ENCODE peak calls at places on chromosomes 5 and 9, in four cellular contexts. L is uterus, Z is spleen, C is A549. M is an unnamed sample.

GRCh38 chr5:142110046-142110531 is 1.5 kb downstream of the NDFIP1 start:
- DNase-seq in Z (no peak), L (peak), C (peak), M (no peak)

GRCh38 chr5:17154211-17154996 is 63.0 kb upstream of the BASP1 start:
- DNase-seq in C (peak), L (no peak), Z (no peak), M (peak)

GRCh38 chr9:127081250-127082185 is 40.9 kb downstream of the ANGPTL2 start:
- DNase-seq in L (peak), Z (no peak), C (no peak), M (no peak)

GRCh38 chr9:90773593-90773992 is 28.0 kb upstream of the SYK start:
- DNase-seq in Z (no peak), L (no peak), C (no peak), M (no peak)

GRCh38 chr9:128159073-128159783 is 837 bp upstream of the BBLN start:
- DNase-seq in Z (no peak), L (peak), C (no peak), M (no peak)

GRCh38 chr5:179619776-179620175 is 3.7 kb downstream of the HNRNPH1 start:
- DNase-seq in C (no peak), Z (no peak), L (no peak), M (no peak)

GRCh38 chr5:174371600-174372094 is 326.1 kb downstream of the NSG2 start:
- DNase-seq in Z (no peak), L (no peak), C (peak), M (peak)

GRCh38 chr5:95816803-95817202 is 5.7 kb downstream of the GLRX start:
- DNase-seq in L (no peak), Z (no peak), C (no peak), M (no peak)

GRCh38 chr9:114112778-114113585 is 13.9 kb upstream of the KIF12 start:
- DNase-seq in L (peak), Z (peak), C (peak), M (no peak)

GRCh38 chr9:132409828-132410528 is at the start of gene CFAP77:
- DNase-seq in Z (peak), L (no peak), C (peak), M (peak)

GRCh38 chr9:116381350-116381749 is 227.8 kb downstream of the PAPPA start:
- DNase-seq in Z (no peak), C (no peak), L (no peak), M (no peak)

GRCh38 chr9:134559013-134559412 is 82.6 kb upstream of the COL5A1 start:
- DNase-seq in L (peak), Z (peak), C (no peak), M (no peak)

GRCh38 chr5:94968507-94969095 is 316.3 kb downstream of the MCTP1 start:
- DNase-seq in L (no peak), Z (no peak), C (peak), M (peak)

GRCh38 chr9:69153707-69154521 is 20.2 kb upstream of the TJP2 start:
- DNase-seq in Z (no peak), L (no peak), C (no peak), M (no peak)

GRCh38 chr5:169248520-169248919 is 52.4 kb downstream of the SLIT3 start:
- DNase-seq in Z (no peak), L (no peak), C (no peak), M (no peak)

GRCh38 chr5:68147659-68148058 is 67.9 kb upstream of the PIK3R1 start:
- DNase-seq in L (no peak), Z (no peak), C (no peak), M (no peak)

GRCh38 chr5:51156222-51156621 is 227.0 kb upstream of the ISL1 start:
- DNase-seq in Z (no peak), C (no peak), L (no peak), M (no peak)

GRCh38 chr9:75432888-75433287 is 344.6 kb downstream of the OSTF1 start:
- DNase-seq in Z (no peak), L (no peak), C (no peak), M (no peak)

GRCh38 chr9:113756476-113757198 is 119.5 kb upstream of the ZNF618 start:
- DNase-seq in L (no peak), Z (no peak), C (no peak), M (no peak)

GRCh38 chr5:129216001-129216400 is 121.5 kb downstream of the ISOC1 start:
- DNase-seq in Z (no peak), L (no peak), C (no peak), M (no peak)

GRCh38 chr5:55593115-55593472 is 58.3 kb upstream of the PLPP1 start:
- DNase-seq in C (no peak), Z (no peak), L (no peak), M (no peak)

GRCh38 chr9:136287960-136288753 is 15.7 kb downstream of the CCDC187 start:
- DNase-seq in Z (no peak), C (no peak), L (no peak), M (no peak)

GRCh38 chr9:72952914-72953313 is at the start of gene ALDH1A1:
- DNase-seq in L (peak), C (peak), Z (no peak), M (no peak)
- TF ChIP-seq POLR2A in L (peak), C (peak), Z (peak), M (no peak)

GRCh38 chr9:129406278-129407225 is 214.3 kb downstream of the C9orf50 start:
- DNase-seq in L (peak), Z (peak), C (peak), M (no peak)
- TF ChIP-seq POLR2A in L (peak), Z (no peak), C (peak), M (no peak)

DNA sequence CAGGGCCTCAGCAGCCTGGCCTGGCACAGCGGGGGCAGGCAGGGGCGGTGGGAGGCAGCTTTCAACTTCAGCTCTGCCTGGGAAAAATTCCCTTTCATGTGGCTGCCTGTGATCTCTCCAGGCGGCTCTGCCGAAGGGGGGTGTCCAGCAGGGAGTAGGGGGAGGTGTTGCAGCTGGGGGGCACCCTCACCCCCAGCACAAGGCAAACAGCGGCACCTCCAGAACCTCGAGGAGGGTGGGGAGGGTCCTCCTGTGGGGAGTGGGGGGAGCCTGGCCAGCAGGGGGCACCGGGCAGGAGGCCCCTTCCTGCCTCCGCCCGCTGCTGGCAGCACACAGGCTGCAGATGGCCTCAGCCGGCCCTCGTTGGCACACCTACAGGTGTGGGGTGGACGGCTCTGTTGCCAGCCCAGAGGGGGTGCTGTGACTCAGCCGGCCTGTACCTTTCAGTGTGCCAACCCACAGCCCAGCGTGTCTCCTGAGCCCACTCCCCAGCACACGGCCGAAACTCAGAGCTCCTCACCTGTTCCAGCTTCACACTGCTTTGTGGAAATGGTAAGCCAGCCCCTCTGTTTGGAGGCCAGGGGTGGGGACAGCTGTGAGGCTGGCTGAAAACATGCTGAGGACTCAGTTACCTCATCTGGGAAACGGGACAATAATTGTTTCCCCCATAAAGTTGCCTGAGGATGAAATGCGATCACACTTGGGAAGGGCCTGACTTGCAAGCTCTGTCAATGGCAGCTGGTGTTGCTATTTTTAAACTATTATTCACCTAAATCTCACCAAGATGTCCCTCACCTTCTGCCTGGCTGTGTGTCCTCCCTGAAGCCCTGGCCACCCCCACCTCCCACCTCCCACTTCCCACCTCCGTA is 37.0 kb downstream of the CXXC5 start:
- DNase-seq in Z (no peak), L (no peak), C (no peak), M (no peak)
- TF ChIP-seq POLR2A in Z (no peak), L (no peak), C (no peak), M (no peak)

GRCh38 chr5:177357459-177358332 is at the start of gene RGS14:
- DNase-seq in Z (peak), C (no peak), L (no peak), M (peak)
- TF ChIP-seq POLR2A in Z (no peak), C (no peak), L (no peak), M (peak)

DNA sequence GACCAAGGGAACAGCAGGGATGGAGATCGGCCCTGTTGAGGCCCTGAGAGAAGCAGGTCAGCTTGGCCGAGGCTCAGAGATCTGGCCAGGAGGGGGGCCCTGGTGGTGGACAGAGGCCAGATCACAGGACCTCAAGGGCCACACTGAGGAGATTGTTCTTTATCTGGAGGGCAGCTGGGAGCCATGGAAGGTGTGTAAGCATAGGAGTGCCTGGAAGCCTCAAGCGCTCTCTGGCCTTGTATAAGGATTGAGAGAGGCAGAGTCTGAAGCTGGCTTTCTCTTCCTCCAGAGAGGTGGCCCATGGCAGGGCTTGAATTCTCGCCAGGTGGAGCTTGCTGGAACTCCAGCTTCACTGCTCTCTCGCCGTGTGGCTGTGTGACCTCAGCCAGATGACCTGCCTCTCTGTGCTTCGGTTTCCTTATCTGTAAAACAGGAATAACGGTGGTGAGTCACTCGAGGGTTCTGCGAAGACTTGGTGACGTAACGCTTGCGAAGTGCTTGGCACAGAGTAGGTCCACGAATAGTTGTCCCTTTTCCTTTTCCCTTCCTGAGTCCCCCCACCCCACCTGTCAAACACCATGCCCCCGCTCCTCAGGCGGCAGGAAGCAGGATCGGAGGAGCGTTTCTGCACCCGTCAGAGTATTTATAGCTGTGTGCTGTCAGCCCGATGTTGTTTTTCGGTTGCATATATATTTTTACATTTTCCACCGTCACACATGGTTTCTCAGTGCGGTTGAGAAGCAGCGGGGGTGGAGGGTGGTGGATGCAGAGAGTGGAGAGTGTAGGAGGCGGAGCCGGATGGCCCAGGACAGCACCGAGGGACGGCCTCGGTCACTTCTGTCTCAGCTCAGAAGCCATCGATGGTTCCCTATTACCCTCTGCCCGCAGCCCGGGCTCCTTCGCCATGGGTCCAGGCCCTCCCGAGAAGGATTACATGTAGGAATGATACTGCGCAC is 17.0 kb upstream of the CRB2 start:
- DNase-seq in L (no peak), C (no peak), Z (peak), M (no peak)
- TF ChIP-seq POLR2A in L (no peak), C (no peak), Z (no peak), M (no peak)

DNA sequence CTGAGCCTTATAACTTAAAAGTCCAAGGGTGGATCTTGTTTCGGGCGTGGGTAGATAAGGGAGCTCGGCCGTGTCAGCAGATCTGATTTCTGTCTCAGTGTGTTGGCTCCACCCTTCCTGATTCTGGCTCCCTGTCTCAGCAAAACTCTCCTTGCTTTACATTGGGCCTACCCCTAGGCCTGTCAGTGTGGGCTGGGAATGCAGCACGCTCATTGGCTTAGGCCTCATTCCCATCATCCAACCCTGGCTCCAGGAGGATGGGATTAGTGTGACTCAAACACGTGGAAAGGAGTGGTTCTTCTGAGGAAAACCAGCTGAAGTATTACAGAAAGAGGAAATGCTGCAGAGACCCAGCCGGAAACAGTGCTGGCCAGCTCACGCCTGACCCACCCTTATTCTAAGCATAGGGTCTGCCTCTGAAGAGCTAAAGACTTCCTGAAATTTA is 59.9 kb downstream of the ZFAND5 start:
- DNase-seq in C (peak), L (peak), Z (peak), M (peak)
- TF ChIP-seq POLR2A in C (peak), L (peak), Z (no peak), M (peak)

M was measured in H54.